ENCODE peak calls at places on chromosomes 3 and 15, in six cellular contexts. K, P, R, D, F and J are unnamed samples.

GRCh38 chr15:91224750-91225380 is 124.8 kb downstream of the SV2B start:
- DNase-seq in K (peak), P (peak), R (no peak), D (peak), F (peak), J (peak)

GRCh38 chr15:97598353-97598798 is 362.1 kb upstream of the ARRDC4 start:
- DNase-seq in K (no peak), P (no peak), R (no peak), D (no peak), F (no peak), J (no peak)

GRCh38 chr3:50003766-50004278 is 63.9 kb downstream of the RBM6 start:
- DNase-seq in K (no peak), P (no peak), R (no peak), D (no peak), F (no peak), J (no peak)

GRCh38 chr3:133535971-133536634 is 37.4 kb upstream of the CDV3 start:
- DNase-seq in K (no peak), P (no peak), R (no peak), D (peak), F (no peak), J (peak)

GRCh38 chr15:27873039-27873438 is 226.1 kb downstream of the OCA2 start:
- DNase-seq in K (no peak), P (no peak), R (no peak), D (no peak), F (no peak), J (no peak)

GRCh38 chr3:46642971-46643370 is 30.6 kb downstream of the FAM240A start:
- DNase-seq in K (no peak), P (no peak), R (no peak), D (no peak), F (no peak), J (no peak)

GRCh38 chr3:113496924-113497323 is 18.0 kb downstream of the SPICE1 start:
- DNase-seq in K (no peak), P (no peak), R (no peak), D (no peak), F (no peak), J (no peak)

GRCh38 chr3:177441281-177441812 is 244.1 kb upstream of the TBL1XR1 start:
- DNase-seq in K (no peak), P (no peak), R (no peak), D (no peak), F (no peak), J (no peak)

GRCh38 chr3:71423151-71423906 is 160.2 kb downstream of the FOXP1 start:
- DNase-seq in K (no peak), P (no peak), R (peak), D (no peak), F (peak), J (peak)

GRCh38 chr15:34436126-34436955 is 1.3 kb downstream of the GOLGA8A start:
- DNase-seq in K (no peak), P (peak), R (peak), D (no peak), F (no peak), J (peak)

GRCh38 chr3:148680289-148680688 is 17.4 kb upstream of the AGTR1 start:
- DNase-seq in K (no peak), P (no peak), R (no peak), D (no peak), F (no peak), J (no peak)

GRCh38 chr3:19146685-19147650 is 1.3 kb upstream of the KCNH8 start:
- DNase-seq in K (peak), P (peak), R (peak), D (peak), F (peak), J (peak)

GRCh38 chr3:158105124-158105709 is 1.0 kb downstream of the SHOX2 start:
- DNase-seq in K (peak), P (peak), R (no peak), D (no peak), F (peak), J (no peak)

GRCh38 chr15:27899583-27900295 is 199.4 kb downstream of the OCA2 start:
- DNase-seq in K (no peak), P (no peak), R (no peak), D (no peak), F (no peak), J (no peak)

GRCh38 chr3:42780892-42781700 is 8.0 kb upstream of the CCDC13 start:
- DNase-seq in K (peak), P (peak), R (no peak), D (peak), F (peak), J (peak)

GRCh38 chr15:91824256-91824655 is 29.3 kb upstream of the SLCO3A1 start:
- DNase-seq in K (no peak), P (no peak), R (no peak), D (no peak), F (no peak), J (peak)

GRCh38 chr3:173889522-173890055 is 492.0 kb downstream of the NLGN1 start:
- DNase-seq in K (no peak), P (no peak), R (no peak), D (no peak), F (no peak), J (no peak)

GRCh38 chr15:34603095-34603494 is 19.6 kb upstream of the GOLGA8B start:
- DNase-seq in K (no peak), P (no peak), R (no peak), D (no peak), F (no peak), J (no peak)

GRCh38 chr15:76928231-76928630 is 3.3 kb upstream of the RCN2 start:
- DNase-seq in K (no peak), P (no peak), R (no peak), D (no peak), F (no peak), J (no peak)

GRCh38 chr15:33089878-33090757 is 104.4 kb downstream of the FMN1 start:
- DNase-seq in K (no peak), P (no peak), R (no peak), D (no peak), F (no peak), J (no peak)

GRCh38 chr3:42936157-42936981 is 30.4 kb downstream of the ZNF662 start:
- DNase-seq in K (no peak), P (no peak), R (no peak), D (no peak), F (no peak), J (no peak)

GRCh38 chr15:63984331-63984730 is 62.0 kb downstream of the DAPK2 start:
- DNase-seq in K (no peak), P (no peak), R (no peak), D (no peak), F (no peak), J (no peak)

GRCh38 chr3:165984589-165984988 is 147.4 kb upstream of the BCHE start:
- DNase-seq in K (no peak), P (no peak), R (no peak), D (no peak), F (no peak), J (no peak)

GRCh38 chr15:28025413-28025812 is 73.7 kb downstream of the OCA2 start:
- DNase-seq in K (no peak), P (no peak), R (no peak), D (no peak), F (no peak), J (no peak)